ENCODE peak calls at places on chromosomes 5 and 9, in six cellular contexts. F, H, T, M, K and Y are unnamed samples.

GRCh38 chr5:38099205-38100144 is 158.9 kb upstream of the EGFLAM start:
- DNase-seq in F (no peak), H (no peak), T (no peak), M (no peak), K (no peak), Y (no peak)

GRCh38 chr9:36036780-36037579 is at the start of gene RECK:
- DNase-seq in F (peak; percentile 86), H (peak; percentile 92), T (peak; percentile 85), M (peak; percentile 86), K (peak; percentile 95), Y (peak; percentile 91)

GRCh38 chr5:29897916-29898315 is 1295.6 kb upstream of the CDH6 start:
- DNase-seq in F (no peak), H (no peak), T (no peak), M (no peak), K (no peak), Y (no peak)

GRCh38 chr5:77356740-77357139 is 135.4 kb downstream of the WDR41 start:
- DNase-seq in F (no peak), H (no peak), T (no peak), M (no peak), K (no peak), Y (no peak)

GRCh38 chr5:14681236-14681752 is 16.8 kb downstream of the OTULIN start:
- DNase-seq in F (no peak), H (no peak), T (no peak), M (no peak), K (no peak), Y (no peak)

GRCh38 chr9:121312169-121312568 is 44.2 kb downstream of the GSN start:
- DNase-seq in F (no peak), H (no peak), T (no peak), M (no peak), K (no peak), Y (no peak)

GRCh38 chr5:180487556-180487955 is 6.6 kb upstream of the CNOT6 start:
- DNase-seq in F (no peak), H (no peak), T (no peak), M (no peak), K (no peak), Y (no peak)

GRCh38 chr5:39024884-39025283 is 49.3 kb downstream of the RICTOR start:
- DNase-seq in F (no peak), H (no peak), T (no peak), M (no peak), K (no peak), Y (no peak)

GRCh38 chr9:121201045-121201737 is 478 bp downstream of the RAB14 start:
- DNase-seq in F (peak; percentile 59), H (peak; percentile 19), T (no peak), M (peak; percentile 36), K (no peak), Y (no peak)

GRCh38 chr9:131405858-131406566 is 12.1 kb downstream of the PRRC2B start:
- DNase-seq in F (peak; percentile 8), H (no peak), T (no peak), M (no peak), K (peak; percentile 41), Y (no peak)

GRCh38 chr5:17951392-17952169 is 317.3 kb downstream of the TAF11L14 start:
- DNase-seq in F (no peak), H (no peak), T (no peak), M (no peak), K (no peak), Y (no peak)

GRCh38 chr5:159912033-159912800 is 4.1 kb upstream of the ADRA1B start:
- DNase-seq in F (no peak), H (no peak), T (no peak), M (no peak), K (no peak), Y (no peak)

GRCh38 chr9:88198346-88198807 is 60.1 kb upstream of the SPATA31C2 start:
- DNase-seq in F (no peak), H (no peak), T (no peak), M (no peak), K (no peak), Y (no peak)

GRCh38 chr9:133139246-133140173 is 18.5 kb upstream of the RALGDS start:
- DNase-seq in F (no peak), H (no peak), T (no peak), M (no peak), K (no peak), Y (no peak)

GRCh38 chr9:118482311-118482710 is 778.1 kb downstream of the TLR4 start:
- DNase-seq in F (no peak), H (no peak), T (no peak), M (no peak), K (no peak), Y (no peak)

GRCh38 chr5:54254482-54255198 is 55.7 kb downstream of the ARL15 start:
- DNase-seq in F (no peak), H (no peak), T (no peak), M (no peak), K (peak; percentile 31), Y (no peak)

GRCh38 chr9:137138701-137139467 is at the start of gene GRIN1:
- DNase-seq in F (no peak), H (peak; percentile 62), T (no peak), M (peak; percentile 53), K (peak; percentile 52), Y (peak; percentile 70)

GRCh38 chr5:122942164-122942914 is 94.2 kb downstream of the PPIC start:
- DNase-seq in F (no peak), H (no peak), T (no peak), M (no peak), K (no peak), Y (no peak)

GRCh38 chr5:17217421-17218352 is at the start of gene BASP1:
- DNase-seq in F (peak; percentile 80), H (peak; percentile 89), T (peak; percentile 63), M (peak; percentile 65), K (peak; percentile 81), Y (peak; percentile 89)

GRCh38 chr5:158943057-158943456 is 156.7 kb downstream of the EBF1 start:
- DNase-seq in F (no peak), H (no peak), T (peak; percentile 26), M (no peak), K (peak; percentile 53), Y (no peak)

GRCh38 chr5:132007399-132008162 is 3.9 kb downstream of the ACSL6 start:
- DNase-seq in F (peak; percentile 79), H (peak; percentile 94), T (peak; percentile 85), M (peak; percentile 61), K (peak; percentile 80), Y (peak; percentile 83)

GRCh38 chr5:17248999-17249634 is 31.7 kb downstream of the BASP1 start:
- DNase-seq in F (no peak), H (no peak), T (peak; percentile 35), M (no peak), K (no peak), Y (no peak)

GRCh38 chr9:99231708-99232107 is 9.6 kb downstream of the SEC61B start:
- DNase-seq in F (no peak), H (no peak), T (no peak), M (no peak), K (no peak), Y (no peak)

GRCh38 chr5:124790261-124790894 is 43.9 kb upstream of the ZNF608 start:
- DNase-seq in F (no peak), H (no peak), T (no peak), M (no peak), K (no peak), Y (no peak)

GRCh38 chr9:7234144-7234543 is 476.4 kb downstream of the KDM4C start:
- DNase-seq in F (peak; percentile 37), H (no peak), T (no peak), M (no peak), K (no peak), Y (no peak)

GRCh38 chr9:4316409-4316808 is 16.5 kb upstream of the GLIS3 start:
- DNase-seq in F (no peak), H (no peak), T (no peak), M (no peak), K (no peak), Y (no peak)

GRCh38 chr5:79107020-79107796 is 4.4 kb upstream of the BHMT start:
- DNase-seq in F (no peak), H (no peak), T (no peak), M (no peak), K (no peak), Y (no peak)

GRCh38 chr5:32859211-32859641 is 148.1 kb downstream of the NPR3 start:
- DNase-seq in F (no peak), H (no peak), T (no peak), M (no peak), K (no peak), Y (no peak)

GRCh38 chr5:56987171-56987570 is 35.2 kb upstream of the MIER3 start:
- DNase-seq in F (no peak), H (no peak), T (no peak), M (no peak), K (no peak), Y (no peak)

GRCh38 chr5:9302228-9302627 is 243.6 kb downstream of the SEMA5A start:
- DNase-seq in F (no peak), H (no peak), T (no peak), M (no peak), K (no peak), Y (no peak)

GRCh38 chr9:96686638-96687335 is 31.7 kb upstream of the PRXL2C start:
- DNase-seq in F (no peak), H (peak; percentile 84), T (peak; percentile 72), M (peak; percentile 86), K (peak; percentile 88), Y (peak; percentile 85)

GRCh38 chr9:113912816-113913215 is 36.7 kb downstream of the ZNF618 start:
- DNase-seq in F (no peak), H (no peak), T (no peak), M (no peak), K (no peak), Y (no peak)

GRCh38 chr9:136793063-136793946 is 2.2 kb downstream of the TMEM141 start:
- DNase-seq in F (no peak), H (no peak), T (no peak), M (no peak), K (no peak), Y (no peak)

GRCh38 chr9:126347093-126347492 is 20.5 kb downstream of the MVB12B start:
- DNase-seq in F (no peak), H (no peak), T (no peak), M (no peak), K (no peak), Y (no peak)

GRCh38 chr5:168401880-168402279 is 84.4 kb upstream of the RARS1 start:
- DNase-seq in F (no peak), H (no peak), T (no peak), M (no peak), K (no peak), Y (no peak)

GRCh38 chr9:110997847-110998246 is 40.4 kb downstream of the LPAR1 start:
- DNase-seq in F (no peak), H (no peak), T (no peak), M (no peak), K (no peak), Y (no peak)

GRCh38 chr5:126846344-126846743 is 69.4 kb downstream of the LMNB1 start:
- DNase-seq in F (no peak), H (no peak), T (no peak), M (no peak), K (no peak), Y (no peak)

GRCh38 chr9:72871685-72872084 is 81.2 kb downstream of the ALDH1A1 start:
- DNase-seq in F (peak; percentile 10), H (no peak), T (no peak), M (no peak), K (no peak), Y (no peak)

GRCh38 chr5:142644127-142644526 is 41.8 kb downstream of the FGF1 start:
- DNase-seq in F (no peak), H (no peak), T (no peak), M (no peak), K (no peak), Y (no peak)

GRCh38 chr9:134171316-134172197 is 7.2 kb upstream of the RNU6ATAC start:
- DNase-seq in F (no peak), H (no peak), T (peak; percentile 36), M (no peak), K (no peak), Y (no peak)